ENCODE peak calls at places on chromosomes 4 and X, in six cellular contexts. K is thoracic aorta, C is hepatocyte, X is right atrium auricular region, B is heart right ventricle, V is SK-N-SH. I is an unnamed sample. For H3K36me3 and H3K4me1, the result is how much of the 10 kb centered on the place peaks cover.

GRCh38 chrX:39043838-39044550 is 242.7 kb downstream of the MID1IP1 start:
- DNase-seq in K (no peak), C (no peak), X (no peak), B (no peak), V (no peak), I (no peak)

GRCh38 chr4:81040175-81040659 is 9.7 kb downstream of the BMP3 start:
- DNase-seq in K (no peak), C (peak), X (no peak), B (no peak), V (peak), I (peak)

GRCh38 chr4:98613453-98614075 is 44.8 kb downstream of the TSPAN5 start:
- DNase-seq in K (no peak), C (no peak), X (no peak), B (no peak), V (no peak), I (no peak)

GRCh38 chr4:152115794-152116193 is 355.0 kb upstream of the GATB start:
- DNase-seq in K (no peak), C (no peak), X (no peak), B (peak), V (no peak), I (no peak)

GRCh38 chrX:105609530-105609929 is 212.8 kb upstream of the NRK start:
- DNase-seq in K (no peak), C (no peak), X (no peak), B (no peak), V (no peak), I (no peak)

GRCh38 chrX:7889680-7890079 is 37.5 kb downstream of the PNPLA4 start:
- DNase-seq in K (no peak), C (no peak), X (no peak), B (no peak), V (no peak), I (no peak)

GRCh38 chrX:11386001-11386523 is 92.8 kb downstream of the AMELX start:
- DNase-seq in K (no peak), C (peak), X (no peak), B (no peak), V (no peak), I (no peak)

GRCh38 chr4:38281416-38282071 is 321.3 kb downstream of the PTTG2 start:
- DNase-seq in K (no peak), C (no peak), X (no peak), B (no peak), V (no peak), I (no peak)

GRCh38 chrX:54042609-54043010 is 1.7 kb downstream of the PHF8 start:
- DNase-seq in K (peak), C (peak), X (peak), B (peak), V (peak), I (peak)

GRCh38 chr4:77538574-77539157 is 67.0 kb upstream of the CXCL13 start:
- DNase-seq in K (no peak), C (peak), X (no peak), B (no peak), V (no peak), I (no peak)

GRCh38 chr4:140188975-140189374 is 35.0 kb upstream of the MAML3 start:
- DNase-seq in K (no peak), C (peak), X (no peak), B (no peak), V (no peak), I (no peak)

GRCh38 chrX:19627533-19627932 is 112.2 kb upstream of the MAP3K15 start:
- DNase-seq in K (no peak), C (no peak), X (no peak), B (no peak), V (no peak), I (no peak)

GRCh38 chrX:75655627-75656026 is 129.4 kb downstream of the MAGEE2 start:
- DNase-seq in K (no peak), C (no peak), X (no peak), B (no peak), V (no peak), I (no peak)

GRCh38 chrX:130028196-130028595 is 45.8 kb downstream of the BCORL1 start:
- DNase-seq in K (no peak), C (peak), X (no peak), B (peak), V (peak), I (peak)

GRCh38 chrX:24646745-24647182 is 383 bp downstream of the PCYT1B start:
- DNase-seq in K (no peak), C (peak), X (no peak), B (no peak), V (peak), I (peak)

DNA sequence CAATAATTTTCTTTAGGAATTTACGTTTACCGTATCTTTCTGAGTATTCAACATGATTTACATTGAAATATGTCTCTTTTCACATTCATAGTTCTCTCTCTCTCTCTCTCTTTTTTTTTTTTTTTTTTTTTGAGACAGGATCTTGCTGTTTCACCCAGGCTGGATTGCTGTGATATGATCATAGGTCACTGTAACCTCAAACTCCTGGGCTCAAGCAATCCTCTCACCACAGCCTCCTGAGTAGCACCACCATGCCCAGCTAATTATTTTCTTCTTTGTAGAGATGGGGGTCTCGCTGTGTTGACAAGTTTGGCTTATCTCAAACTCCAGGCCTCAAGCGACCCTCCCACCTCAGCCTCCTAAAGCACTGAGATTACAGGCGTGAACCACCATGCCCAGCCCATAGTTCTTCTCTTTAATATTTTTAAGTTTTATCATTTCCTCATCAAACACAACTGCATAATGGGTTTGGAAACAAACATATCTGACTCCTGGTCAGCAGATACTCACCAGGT is 9.8 kb downstream of the SRP72 start:
- DNase-seq in K (no peak), C (no peak), X (no peak), B (no peak), V (no peak), I (no peak)
- H3K36me3 ChIP-seq in K (half or more), C (under half), X (half or more), B (half or more), V (half or more), I (half or more)

GRCh38 chrX:30865612-30866011 is 23.4 kb downstream of the TAB3 start:
- DNase-seq in K (no peak), C (no peak), X (no peak), B (no peak), V (no peak), I (no peak)

GRCh38 chrX:30875957-30876356 is 13.1 kb downstream of the TAB3 start:
- DNase-seq in K (no peak), C (no peak), X (no peak), B (no peak), V (no peak), I (no peak)

GRCh38 chrX:30865020-30865419 is 24.0 kb downstream of the TAB3 start:
- DNase-seq in K (no peak), C (peak), X (no peak), B (no peak), V (no peak), I (no peak)

GRCh38 chrX:30874851-30875250 is 14.2 kb downstream of the TAB3 start:
- DNase-seq in K (no peak), C (no peak), X (no peak), B (no peak), V (no peak), I (no peak)

DNA sequence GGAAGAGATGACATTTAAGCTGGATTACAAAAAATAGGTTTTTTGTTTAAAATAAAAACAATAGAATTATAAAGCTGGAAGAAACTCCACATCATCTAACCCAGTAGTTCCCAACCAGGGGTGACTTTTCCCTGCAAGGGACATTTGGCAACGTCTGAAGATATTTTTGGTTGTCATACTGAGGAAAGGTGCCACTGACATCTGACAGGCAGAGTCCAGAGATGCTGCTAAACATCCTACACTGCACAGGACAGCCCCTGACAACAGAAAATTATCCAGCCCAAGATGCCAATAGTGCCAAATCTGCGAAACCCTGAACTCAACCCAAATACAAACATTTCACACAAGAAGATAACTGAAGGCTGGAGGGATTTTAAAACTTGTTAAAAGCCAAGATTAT is 18.5 kb downstream of the TAB3 start:
- DNase-seq in K (no peak), C (no peak), X (no peak), B (peak), V (no peak), I (no peak)
- H3K4me1 ChIP-seq in K (under half), C (under half), X (under half), B (under half), V (under half), I (under half)

GRCh38 chr4:30837131-30837539 is 117.0 kb downstream of the PCDH7 start:
- DNase-seq in K (no peak), C (peak), X (no peak), B (no peak), V (no peak), I (peak)
- H3K4me3 ChIP-seq in K (no peak), C (no peak), X (no peak), B (no peak), V (no peak), I (no peak)

DNA sequence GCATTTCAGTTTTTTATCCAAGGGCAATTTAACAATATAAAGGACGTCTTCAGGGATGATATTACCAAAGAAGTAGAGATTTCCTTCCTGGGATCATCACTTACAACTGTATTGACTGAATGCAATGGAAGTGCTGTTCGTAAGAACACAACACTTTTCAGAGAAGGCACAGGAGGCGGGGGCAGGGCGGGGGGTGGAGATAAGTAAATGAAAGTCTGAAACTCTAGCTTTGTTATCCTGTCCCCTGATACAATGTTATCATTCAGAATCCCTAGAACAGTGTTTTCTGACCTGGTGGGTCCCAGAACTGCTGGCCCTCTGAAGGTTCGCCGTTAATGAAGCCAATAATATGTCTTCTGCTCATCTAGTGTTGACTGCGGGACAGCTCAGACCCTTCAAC is 124.6 kb downstream of the NSUN7 start:
- DNase-seq in K (no peak), C (no peak), X (no peak), B (no peak), V (no peak), I (no peak)
- H3K36me3 ChIP-seq in K (under half), C (under half), X (under half), B (under half), V (under half), I (under half)

I was measured in HAP-1.